ENCODE peak calls at places on chromosomes 11 and 22, in four cellular contexts. D is HS-5; H is activated CD4-positive, alpha-beta T cell treated with anti-CD3 and anti-CD28 coated beads, Interleukin-2, amount 10 ng/mL, durations not matched to agents 7 days and 5 days; S is RWPE2. Q is an unnamed sample.

GRCh38 chr22:19674129-19674928 is 40.0 kb upstream of the SEPTIN5 start:
- DNase-seq in S (no peak), H (no peak), D (no peak), Q (no peak)

GRCh38 chr11:10305964-10306918 is 1.4 kb downstream of the ADM start:
- DNase-seq in D (no peak), S (no peak), H (peak), Q (no peak)

GRCh38 chr11:96154802-96155520 is 188.0 kb downstream of the MAML2 start:
- DNase-seq in D (no peak), S (no peak), H (no peak), Q (peak)

GRCh38 chr11:128910583-128910982 is 19.4 kb downstream of the KCNJ5 start:
- DNase-seq in S (no peak), H (no peak), D (no peak), Q (no peak)

GRCh38 chr11:126172596-126173038 is 38.8 kb downstream of the RPUSD4 start:
- DNase-seq in S (no peak), D (peak), H (no peak), Q (no peak)

GRCh38 chr22:28656156-28656555 is 23.5 kb downstream of the TTC28 start:
- DNase-seq in H (no peak), D (no peak), S (no peak), Q (no peak)

GRCh38 chr11:10414659-10415058 is 40.4 kb upstream of the AMPD3 start:
- DNase-seq in H (peak), D (no peak), S (no peak), Q (peak)

GRCh38 chr22:39727541-39727940 is 157.0 kb downstream of the CACNA1I start:
- DNase-seq in H (no peak), D (no peak), S (no peak), Q (no peak)

GRCh38 chr11:45089251-45089650 is 57.2 kb upstream of the PRDM11 start:
- DNase-seq in D (peak), S (no peak), H (no peak), Q (no peak)

GRCh38 chr22:21778705-21779363 is 43.2 kb upstream of the YPEL1 start:
- DNase-seq in S (no peak), H (no peak), D (peak), Q (no peak)

GRCh38 chr11:119371778-119372182 is 9.7 kb downstream of the USP2 start:
- DNase-seq in D (no peak), S (no peak), H (no peak), Q (no peak)

GRCh38 chr22:40285508-40285907 is 60.8 kb upstream of the ADSL start:
- DNase-seq in S (no peak), D (no peak), H (no peak), Q (no peak)

GRCh38 chr22:46057206-46057605 is 80.2 kb upstream of the WNT7B start:
- DNase-seq in S (peak), H (no peak), D (no peak), Q (no peak)

GRCh38 chr11:61815790-61816735 is 740 bp downstream of the FADS1 start:
- DNase-seq in D (peak), H (peak), S (peak), Q (peak)

GRCh38 chr22:26464312-26464711 is 19.3 kb downstream of the HPS4 start:
- DNase-seq in H (no peak), S (no peak), D (no peak), Q (no peak)

GRCh38 chr11:121293276-121293569 is 652 bp downstream of the SC5D start:
- DNase-seq in H (no peak), D (peak), S (no peak), Q (no peak)

GRCh38 chr11:12526789-12527188 is 147.4 kb upstream of the TEAD1 start:
- DNase-seq in S (no peak), H (no peak), D (peak), Q (peak)

GRCh38 chr11:26734706-26735105 is 12.8 kb upstream of the SLC5A12 start:
- DNase-seq in H (no peak), D (no peak), S (no peak), Q (no peak)

GRCh38 chr22:44595841-44596341 is 97.9 kb upstream of the RTL6 start:
- DNase-seq in D (no peak), H (no peak), S (no peak), Q (no peak)

GRCh38 chr11:45757672-45758071 is 47.3 kb upstream of the SLC35C1 start:
- DNase-seq in D (no peak), S (no peak), H (no peak), Q (no peak)

GRCh38 chr22:35697142-35697541 is 20.5 kb upstream of the APOL5 start:
- DNase-seq in D (no peak), H (peak), S (no peak), Q (no peak)

GRCh38 chr11:67700548-67701262 is 26.3 kb upstream of the ALDH3B2 start:
- DNase-seq in S (no peak), D (no peak), H (no peak), Q (no peak)

GRCh38 chr11:2702771-2703486 is 3.1 kb upstream of the KCNQ1OT1 start:
- DNase-seq in H (no peak), D (no peak), S (peak), Q (peak)

GRCh38 chr11:11569936-11570491 is 51.8 kb downstream of the GALNT18 start:
- DNase-seq in S (peak), D (no peak), H (no peak), Q (no peak)

GRCh38 chr11:34997872-34998548 is 81.6 kb downstream of the PDHX start:
- DNase-seq in S (no peak), H (no peak), D (peak), Q (no peak)

GRCh38 chr11:1750840-1751520 is 585 bp upstream of the IFITM10 start:
- DNase-seq in D (no peak), S (peak), H (no peak), Q (peak)

GRCh38 chr11:115928811-115929210 is 424.6 kb upstream of the CADM1 start:
- DNase-seq in D (no peak), S (no peak), H (no peak), Q (no peak)

GRCh38 chr11:25876456-25876965 is 455.4 kb upstream of the ANO3 start:
- DNase-seq in D (no peak), H (no peak), S (no peak), Q (no peak)

Q was measured in dorsolateral prefrontal cortex.